ENCODE peak calls at places on chromosome 16, in eight cellular contexts. Z is neural crest cell, X is NCI-H2029, Y is AG08396, R is nephron progenitor cell, T is substantia nigra, A is left colon, M is thoracic aorta. C is an unnamed sample.
A peak's percentile ranks its signal among the peaks of the same experiment; 100 is the strongest.

GRCh38 chr16:68033101-68033500 is 10.0 kb downstream of the DUS2 start:
- DNase-seq in Z (no peak), X (no peak), Y (no peak), R (no peak), T (no peak), A (no peak), M (no peak), C (no peak)

GRCh38 chr16:57531253-57531575 is 5.2 kb downstream of the CCDC102A start:
- DNase-seq in Z (no peak), X (no peak), Y (peak; percentile 2), R (no peak), T (no peak), A (no peak), M (no peak), C (no peak)

GRCh38 chr16:87602005-87602790 is at the start of gene JPH3:
- DNase-seq in Z (no peak), X (no peak), Y (no peak), R (peak; percentile 58), T (no peak), A (no peak), M (no peak), C (peak; percentile 84)

GRCh38 chr16:4937782-4938682 is 1.1 kb upstream of the PPL start:
- DNase-seq in Z (no peak), X (no peak), Y (no peak), R (no peak), T (no peak), A (peak; percentile 49), M (no peak), C (no peak)

GRCh38 chr16:18942069-18942468 is 15.9 kb upstream of the SMG1 start:
- DNase-seq in Z (no peak), X (no peak), Y (no peak), R (no peak), T (no peak), A (no peak), M (no peak), C (no peak)

GRCh38 chr16:30064746-30065111 is 831 bp upstream of the ALDOA start:
- DNase-seq in Z (no peak), X (no peak), Y (peak; percentile 24), R (no peak), T (no peak), A (no peak), M (no peak), C (no peak)

GRCh38 chr16:81651758-81652718 is 127.1 kb upstream of the PLCG2 start:
- DNase-seq in Z (no peak), X (no peak), Y (no peak), R (no peak), T (no peak), A (no peak), M (no peak), C (no peak)

GRCh38 chr16:87047221-87048037 is 269.8 kb downstream of the C16orf95 start:
- DNase-seq in Z (no peak), X (no peak), Y (no peak), R (no peak), T (no peak), A (no peak), M (no peak), C (no peak)

GRCh38 chr16:50025544-50025931 is 513 bp downstream of the CNEP1R1 start:
- DNase-seq in Z (no peak), X (no peak), Y (peak; percentile 29), R (no peak), T (no peak), A (no peak), M (no peak), C (no peak)

GRCh38 chr16:29775742-29776408 is 2.2 kb upstream of the ZG16 start:
- DNase-seq in Z (no peak), X (no peak), Y (no peak), R (no peak), T (no peak), A (no peak), M (no peak), C (no peak)

GRCh38 chr16:30348113-30348512 is 7.0 kb downstream of the CD2BP2 start:
- DNase-seq in Z (no peak), X (no peak), Y (no peak), R (no peak), T (no peak), A (no peak), M (no peak), C (no peak)

GRCh38 chr16:11254913-11255736 is 879 bp downstream of the SOCS1 start:
- DNase-seq in Z (peak; percentile 28), X (peak; percentile 28), Y (peak; percentile 68), R (peak; percentile 56), T (no peak), A (peak; percentile 65), M (no peak), C (no peak)

GRCh38 chr16:51151951-51152663 is 1.0 kb upstream of the SALL1 start:
- DNase-seq in Z (peak; percentile 82), X (peak; percentile 37), Y (peak; percentile 96), R (peak; percentile 93), T (peak; percentile 91), A (peak; percentile 25), M (no peak), C (peak; percentile 88)

GRCh38 chr16:3459401-3460090 is 16.1 kb downstream of the NAA60 start:
- DNase-seq in Z (no peak), X (no peak), Y (no peak), R (no peak), T (no peak), A (no peak), M (no peak), C (peak; percentile 87)

GRCh38 chr16:11597737-11598136 is 11.0 kb upstream of the LITAF start:
- DNase-seq in Z (no peak), X (no peak), Y (no peak), R (no peak), T (no peak), A (no peak), M (no peak), C (no peak)

GRCh38 chr16:87757841-87758426 is 7.9 kb downstream of the KLHDC4 start:
- DNase-seq in Z (no peak), X (no peak), Y (no peak), R (no peak), T (no peak), A (no peak), M (no peak), C (no peak)

GRCh38 chr16:49455991-49456745 is 82.6 kb downstream of the C16orf78 start:
- DNase-seq in Z (no peak), X (no peak), Y (no peak), R (no peak), T (no peak), A (no peak), M (no peak), C (no peak)

GRCh38 chr16:30112197-30113030 is 923 bp downstream of the GDPD3 start:
- DNase-seq in Z (peak; percentile 61), X (no peak), Y (peak; percentile 77), R (peak; percentile 65), T (no peak), A (peak; percentile 83), M (no peak), C (peak; percentile 85)

GRCh38 chr16:50259334-50260205 is 6.8 kb upstream of the ADCY7 start:
- DNase-seq in Z (no peak), X (no peak), Y (no peak), R (peak; percentile 40), T (no peak), A (peak; percentile 43), M (no peak), C (no peak)

GRCh38 chr16:84013787-84014569 is 28.6 kb downstream of the SLC38A8 start:
- DNase-seq in Z (peak; percentile 38), X (peak; percentile 95), Y (peak; percentile 46), R (peak; percentile 93), T (no peak), A (peak; percentile 89), M (no peak), C (peak; percentile 99)

GRCh38 chr16:69199382-69199781 is 12.4 kb downstream of the SNTB2 start:
- DNase-seq in Z (no peak), X (no peak), Y (no peak), R (no peak), T (no peak), A (no peak), M (no peak), C (no peak)

GRCh38 chr16:85171809-85172464 is 59.7 kb upstream of the CIBAR2 start:
- DNase-seq in Z (no peak), X (no peak), Y (peak; percentile 36), R (no peak), T (no peak), A (no peak), M (no peak), C (no peak)